ENCODE peak calls at places on chromosomes 5 and 9, in four cellular contexts. C is stomach, R is SK-N-SH, W is prostate gland. B is an unnamed sample.

GRCh38 chr9:130672933-130673615 is 8.7 kb downstream of the PRDM12 start:
- DNase-seq in W (no peak), R (peak; percentile 20), C (no peak), B (no peak)

GRCh38 chr5:78908173-78908901 is 76.8 kb downstream of the ARSB start:
- DNase-seq in R (peak; percentile 69), C (peak; percentile 65), W (no peak), B (no peak)

GRCh38 chr9:126528111-126528510 is 85.6 kb upstream of the LMX1B start:
- DNase-seq in W (no peak), R (no peak), C (no peak), B (peak; percentile 71)

GRCh38 chr9:20962487-20962886 is 69.0 kb downstream of the HACD4 start:
- DNase-seq in W (no peak), R (no peak), C (no peak), B (no peak)

GRCh38 chr9:89999534-90000370 is 394.9 kb downstream of the GADD45G start:
- DNase-seq in R (peak; percentile 23), W (peak; percentile 80), C (peak; percentile 92), B (peak; percentile 88)

GRCh38 chr9:107569171-107569570 is 79.6 kb upstream of the KLF4 start:
- DNase-seq in C (no peak), R (no peak), W (no peak), B (no peak)

GRCh38 chr5:157390179-157390923 is 69.7 kb upstream of the NIPAL4 start:
- DNase-seq in W (peak; percentile 75), R (no peak), C (peak; percentile 51), B (no peak)

GRCh38 chr9:33143241-33143642 is 23.9 kb downstream of the B4GALT1 start:
- DNase-seq in W (no peak), C (no peak), R (no peak), B (no peak)

GRCh38 chr5:87394407-87394806 is 18.3 kb downstream of the CCNH start:
- DNase-seq in C (no peak), R (no peak), W (no peak), B (no peak)

GRCh38 chr5:179699640-179700298 is 1.0 kb downstream of the CANX start:
- DNase-seq in R (peak; percentile 48), W (no peak), C (no peak), B (no peak)

GRCh38 chr5:164204338-164204946 is 699.0 kb downstream of the MAT2B start:
- DNase-seq in R (no peak), C (no peak), W (no peak), B (no peak)

GRCh38 chr9:34079181-34079580 is 30.5 kb upstream of the UBAP2 start:
- DNase-seq in R (no peak), C (no peak), W (no peak), B (no peak)

GRCh38 chr9:133251773-133252172 is 23.2 kb downstream of the ABO start:
- DNase-seq in R (peak; percentile 19), W (no peak), C (no peak), B (no peak)

GRCh38 chr9:94802795-94803194 is 76.3 kb downstream of the AOPEP start:
- DNase-seq in C (no peak), W (no peak), R (no peak), B (no peak)

GRCh38 chr9:69019808-69020207 is 5.9 kb upstream of the PRKACG start:
- DNase-seq in R (no peak), W (no peak), C (no peak), B (no peak)

GRCh38 chr9:31210982-31211570 is 1173.4 kb upstream of the ACO1 start:
- DNase-seq in C (no peak), R (no peak), W (no peak), B (peak; percentile 75)

GRCh38 chr5:41817625-41818301 is 52.5 kb downstream of the OXCT1 start:
- DNase-seq in C (no peak), R (no peak), W (no peak), B (no peak)

GRCh38 chr9:99693888-99694287 is 127.8 kb upstream of the NR4A3 start:
- DNase-seq in W (no peak), C (no peak), R (no peak), B (no peak)

GRCh38 chr5:141877478-141878185 is 578 bp downstream of the PCDH1 start:
- DNase-seq in R (peak; percentile 54), C (no peak), W (peak; percentile 33), B (peak; percentile 78)

GRCh38 chr5:59547731-59548130 is 345.8 kb downstream of the PDE4D start:
- DNase-seq in R (no peak), C (no peak), W (no peak), B (no peak)

GRCh38 chr5:177315411-177315810 is 3.7 kb upstream of the MXD3 start:
- DNase-seq in C (no peak), R (no peak), W (no peak), B (peak; percentile 43)

GRCh38 chr5:172855597-172856292 is 21.7 kb downstream of the ERGIC1 start:
- DNase-seq in R (peak; percentile 43), C (peak; percentile 59), W (no peak), B (no peak)

GRCh38 chr5:158590936-158591863 is 508.5 kb downstream of the EBF1 start:
- DNase-seq in C (no peak), W (peak; percentile 10), R (peak; percentile 64), B (no peak)

GRCh38 chr9:34454571-34455065 is 3.8 kb downstream of the FAM219A start:
- DNase-seq in C (no peak), W (no peak), R (peak; percentile 34), B (no peak)

GRCh38 chr9:35649431-35650340 is 1.0 kb downstream of the SIT1 start:
- DNase-seq in R (no peak), C (no peak), W (no peak), B (peak; percentile 84)

GRCh38 chr5:57724836-57725235 is 242.2 kb upstream of the ACTBL2 start:
- DNase-seq in R (no peak), C (no peak), W (no peak), B (no peak)

DNA sequence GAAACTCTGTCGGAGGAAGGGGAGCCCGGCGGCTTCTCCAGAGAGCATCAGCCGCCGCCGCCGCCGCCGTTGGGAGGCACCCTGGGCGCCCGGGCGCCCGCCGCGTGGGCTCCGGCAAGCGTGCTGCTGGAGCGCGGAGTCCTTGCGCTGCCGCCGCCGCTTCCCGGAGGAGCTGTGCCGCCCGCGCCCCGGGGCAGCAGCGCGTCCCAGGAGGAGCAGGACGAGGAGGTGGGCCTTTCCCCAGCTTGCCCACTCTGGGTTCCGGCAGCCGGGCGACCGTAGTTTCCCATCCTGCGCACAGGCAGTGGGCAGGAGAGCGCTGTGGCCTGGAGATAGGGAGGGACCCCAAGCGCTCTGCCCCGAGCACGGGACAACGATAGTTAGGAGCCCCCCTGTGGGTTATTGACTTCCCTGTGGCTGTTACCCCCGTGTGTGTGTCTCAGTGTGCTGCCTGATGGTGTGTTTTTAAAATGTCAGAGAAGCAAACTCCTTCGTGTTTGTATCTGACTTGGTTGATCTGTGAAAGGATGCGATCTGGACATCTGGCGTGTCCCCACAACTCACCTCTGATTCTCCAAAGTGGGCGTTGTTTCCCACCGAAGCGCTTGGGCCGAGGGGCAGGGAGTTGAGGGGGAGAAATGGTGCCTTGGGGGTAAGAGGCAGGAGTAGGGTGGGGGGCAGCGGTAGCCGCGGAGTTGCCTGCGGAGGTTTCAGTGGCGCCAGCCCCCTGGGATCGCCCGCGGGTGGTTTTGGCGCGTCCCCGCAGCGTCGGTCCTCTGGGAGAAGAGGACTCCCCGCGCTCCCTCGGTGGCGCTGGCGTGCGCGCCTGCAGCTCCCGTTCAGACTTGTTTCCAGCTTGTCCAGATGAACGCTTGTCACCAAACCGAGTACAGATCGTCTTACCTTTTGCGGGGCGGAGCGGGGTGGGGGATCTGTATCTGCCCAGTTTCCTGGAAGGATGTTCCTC is 881 bp downstream of the MAST4 start:
- DNase-seq in W (peak; percentile 93), R (peak; percentile 69), C (peak; percentile 37), B (peak; percentile 79)
- H3K36me3 ChIP-seq in W (no peaks in the 10 kb centered on the region), R (no peaks in the 10 kb centered on the region), C (no peaks in the 10 kb centered on the region), B (no peaks in the 10 kb centered on the region)

DNA sequence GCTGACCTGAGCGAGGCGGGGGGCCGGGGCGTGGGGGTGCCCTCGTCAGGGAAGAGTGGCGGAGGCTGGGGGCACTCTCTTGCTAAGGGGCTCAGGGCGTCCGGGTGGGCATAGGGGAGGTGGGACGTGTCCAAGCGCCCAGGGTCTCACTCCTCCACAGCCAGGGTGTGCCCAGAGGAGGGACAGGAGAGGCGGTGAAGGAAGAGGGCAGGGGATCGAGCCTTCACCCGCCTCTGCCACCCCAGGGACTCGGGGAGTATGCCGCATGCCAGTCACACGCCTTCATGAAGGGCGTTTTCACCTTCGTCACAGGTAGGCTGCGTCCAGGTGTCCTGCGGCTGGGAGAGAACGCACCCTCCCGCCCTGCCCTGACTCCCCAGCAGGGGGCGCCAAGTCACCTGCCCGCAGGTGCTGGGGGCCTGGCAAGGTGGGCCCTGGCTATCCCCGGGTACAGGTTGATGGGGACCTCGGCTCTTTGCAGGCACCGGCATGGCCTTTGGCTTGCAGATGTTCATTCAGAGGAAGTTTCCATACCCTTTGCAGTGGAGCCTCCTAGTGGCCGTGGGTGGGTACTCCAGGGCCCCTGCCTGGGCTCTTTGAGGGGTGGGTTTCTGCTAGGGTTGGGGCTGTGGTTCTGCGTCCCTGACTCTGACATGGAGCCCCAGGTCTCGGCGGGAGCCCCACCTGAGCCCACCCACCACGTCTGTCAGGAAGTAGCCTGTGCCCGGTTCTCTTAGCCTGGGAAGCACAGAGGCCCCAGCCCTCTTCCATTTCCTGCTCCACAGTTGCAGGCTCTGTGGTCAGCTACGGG is 527 bp downstream of the TMEM141 start:
- DNase-seq in C (peak; percentile 84), W (peak; percentile 74), R (peak; percentile 59), B (peak; percentile 93)
- TF ChIP-seq POLR2AphosphoS5 in C (peak; percentile 53), W (no peak), R (no peak), B (no peak)

DNA sequence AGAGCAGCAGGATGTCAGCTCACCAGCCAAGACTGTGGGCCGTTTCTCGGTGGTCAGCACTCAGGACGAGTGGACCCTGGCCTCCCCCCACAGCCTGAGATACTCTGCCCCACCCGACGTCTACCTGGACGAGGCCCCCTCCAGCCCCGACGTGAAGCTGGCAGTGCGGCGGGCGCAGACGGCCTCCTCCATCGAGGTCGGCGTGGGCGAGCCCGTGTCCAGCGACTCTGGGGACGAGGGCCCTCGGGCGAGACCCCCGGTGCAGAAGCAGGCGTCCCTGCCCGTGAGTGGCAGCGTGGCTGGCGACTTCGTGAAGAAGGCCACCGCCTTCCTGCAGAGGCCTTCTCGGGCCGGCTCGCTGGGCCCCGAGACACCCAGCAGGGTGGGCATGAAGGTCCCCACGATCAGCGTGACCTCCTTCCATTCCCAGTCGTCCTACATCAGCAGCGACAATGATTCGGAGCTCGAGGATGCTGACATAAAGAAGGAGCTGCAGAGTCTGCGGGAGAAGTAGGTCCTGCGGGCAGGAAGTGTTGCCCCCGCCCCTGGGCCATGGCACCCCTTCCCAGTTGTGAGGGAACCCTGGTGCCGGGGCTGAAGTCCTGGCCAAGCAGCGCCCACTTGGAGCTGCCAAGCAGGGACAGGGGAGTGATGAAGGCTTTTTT is 108.9 kb downstream of the WNK2 start:
- DNase-seq in W (no peak), R (no peak), C (no peak), B (peak; percentile 71)
- H3K4me1 ChIP-seq in W (no peaks in the 10 kb centered on the region), R (no peaks in the 10 kb centered on the region), C (peaks cover 10% of the 10 kb centered on the region), B (no peaks in the 10 kb centered on the region)

GRCh38 chr5:32249668-32250067 is 63.1 kb downstream of the MTMR12 start:
- DNase-seq in C (peak; percentile 86), W (peak; percentile 58), R (no peak), B (no peak)
- H3K36me3 ChIP-seq in C (peaks cover 75% of the 10 kb centered on the region), W (peaks cover 2% of the 10 kb centered on the region), R (peaks cover 46% of the 10 kb centered on the region), B (peaks cover 74% of the 10 kb centered on the region)

DNA sequence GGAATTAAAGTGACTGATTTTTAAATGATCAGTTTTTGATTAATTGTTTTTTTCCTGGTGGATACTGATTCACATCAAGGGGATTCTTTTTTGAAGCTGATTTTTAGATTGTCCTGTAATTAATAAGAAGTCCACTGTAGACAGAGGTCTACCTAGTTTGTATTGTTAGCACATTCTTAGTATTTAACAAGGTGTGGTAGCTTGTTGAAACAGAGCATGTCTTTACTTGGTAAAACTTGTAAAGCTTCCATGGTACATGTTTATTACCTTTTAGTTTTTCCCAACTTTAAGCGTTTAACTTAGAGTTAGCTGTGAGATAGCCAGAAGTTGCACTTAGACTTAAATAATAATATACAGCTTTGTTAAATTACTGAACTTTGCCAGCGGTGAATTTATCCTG is 1.5 kb downstream of the BTF3 start:
- DNase-seq in C (no peak), W (no peak), R (no peak), B (no peak)
- TF ChIP-seq POLR2AphosphoS5 in C (no peak), W (no peak), R (no peak), B (no peak)

B was measured in spleen.